ENCODE peak calls at places on chromosomes 5 and 9, in four cellular contexts. I is A673; F is AG08396; J is central memory CD8-positive, alpha-beta T cell. E is an unnamed sample.

GRCh38 chr9:74960548-74960947 is 7.8 kb upstream of the C9orf40 start:
- DNase-seq in J (no peak), I (no peak), F (no peak), E (no peak)

GRCh38 chr9:136011703-136012496 is 50.7 kb upstream of the UBAC1 start:
- DNase-seq in F (peak), J (no peak), I (no peak), E (peak)

GRCh38 chr9:126373241-126373640 is 46.6 kb downstream of the MVB12B start:
- DNase-seq in I (no peak), J (no peak), F (no peak), E (peak)

GRCh38 chr9:92680166-92681119 is 10.5 kb upstream of the IPPK start:
- DNase-seq in F (no peak), J (no peak), I (peak), E (no peak)

GRCh38 chr9:15834541-15834940 is 281.7 kb downstream of the CCDC171 start:
- DNase-seq in J (no peak), I (peak), F (no peak), E (peak)

GRCh38 chr5:173041881-173042481 is 14.2 kb upstream of the CREBRF start:
- DNase-seq in F (no peak), J (no peak), I (no peak), E (no peak)

GRCh38 chr9:137251490-137252268 is 593 bp downstream of the STPG3 start:
- DNase-seq in J (no peak), F (no peak), I (no peak), E (no peak)

GRCh38 chr9:116647515-116647809 is 39.6 kb upstream of the TRIM32 start:
- DNase-seq in J (no peak), I (no peak), F (no peak), E (no peak)

GRCh38 chr9:131112374-131113159 is 12.8 kb upstream of the NUP214 start:
- DNase-seq in I (no peak), F (no peak), J (no peak), E (no peak)

GRCh38 chr5:72106922-72107873 is at the start of gene MAP1B:
- DNase-seq in F (peak), I (peak), J (no peak), E (peak)

GRCh38 chr5:93621340-93621872 is 38.4 kb downstream of the NR2F1 start:
- DNase-seq in I (peak), F (peak), J (no peak), E (peak)

GRCh38 chr5:84032404-84032803 is 311.7 kb upstream of the HAPLN1 start:
- DNase-seq in I (no peak), J (no peak), F (peak), E (no peak)

GRCh38 chr9:91690540-91691249 is 259.3 kb downstream of the ROR2 start:
- DNase-seq in J (no peak), F (no peak), I (no peak), E (no peak)

GRCh38 chr5:77301447-77301878 is 91.0 kb downstream of the PDE8B start:
- DNase-seq in I (no peak), J (no peak), F (peak), E (no peak)

GRCh38 chr5:78979117-78979742 is 5.9 kb downstream of the ARSB start:
- DNase-seq in F (no peak), I (no peak), J (no peak), E (no peak)

GRCh38 chr9:4339783-4340335 is 40.0 kb upstream of the GLIS3 start:
- DNase-seq in I (peak), J (no peak), F (no peak), E (no peak)

GRCh38 chr9:107975426-107976010 is 485.9 kb upstream of the KLF4 start:
- DNase-seq in F (no peak), J (no peak), I (no peak), E (no peak)

GRCh38 chr9:127899200-127899943 is at the start of gene ST6GALNAC6:
- DNase-seq in F (peak), J (peak), I (peak), E (peak)

GRCh38 chr5:43367453-43367852 is 44.7 kb downstream of the CCL28 start:
- DNase-seq in F (no peak), J (no peak), I (no peak), E (no peak)

GRCh38 chr9:36007852-36008251 is 28.9 kb upstream of the RECK start:
- DNase-seq in I (no peak), J (no peak), F (no peak), E (no peak)

GRCh38 chr9:97853844-97854695 is 1.0 kb downstream of the FOXE1 start:
- DNase-seq in I (peak), J (peak), F (no peak), E (no peak)

GRCh38 chr5:146124580-146124979 is 19.2 kb upstream of the PLAC8L1 start:
- DNase-seq in J (no peak), I (no peak), F (no peak), E (no peak)

GRCh38 chr5:29213475-29213874 is 1980.0 kb upstream of the CDH6 start:
- DNase-seq in J (no peak), F (no peak), I (no peak), E (no peak)

GRCh38 chr9:83722726-83723495 is 15.2 kb upstream of the UBQLN1 start:
- DNase-seq in I (no peak), F (no peak), J (no peak), E (no peak)

GRCh38 chr5:76669245-76669644 is 46.0 kb upstream of the F2RL2 start:
- DNase-seq in I (no peak), J (no peak), F (no peak), E (no peak)